ENCODE peak calls at places on chromosomes 12 and 14, in ten cellular contexts. K, V, O, P, H, Y, N, C, D and A are unnamed samples.

GRCh38 chr14:50920482-50921225 is 23.6 kb downstream of the PYGL start:
- DNase-seq in N (peak; percentile 83), H (no peak), K (no peak), C (no peak), O (peak; percentile 36), V (peak; percentile 19), Y (no peak), D (no peak), P (no peak), A (no peak)

GRCh38 chr12:19428261-19428660 is 11.0 kb upstream of the AEBP2 start:
- DNase-seq in N (peak; percentile 13), O (no peak), Y (no peak), K (no peak), H (no peak), C (no peak), D (no peak), P (no peak), V (no peak), A (no peak)

GRCh38 chr12:130608132-130608531 is 108.0 kb downstream of the RIMBP2 start:
- DNase-seq in K (no peak), V (no peak), N (no peak), C (no peak), O (no peak), H (no peak), D (no peak), Y (no peak), P (no peak), A (no peak)

GRCh38 chr12:124390442-124391116 is 95.7 kb downstream of the RFLNA start:
- DNase-seq in C (no peak), Y (no peak), P (peak; percentile 94), D (no peak), K (no peak), O (peak; percentile 73), V (no peak), H (no peak), N (peak; percentile 94), A (no peak)

GRCh38 chr12:24617471-24617870 is 331.4 kb downstream of the BCAT1 start:
- DNase-seq in V (no peak), D (no peak), Y (no peak), O (no peak), H (no peak), P (no peak), C (no peak), K (no peak), N (no peak), A (no peak)

GRCh38 chr12:71858848-71859247 is 19.3 kb downstream of the TBC1D15 start:
- DNase-seq in P (no peak), K (no peak), H (no peak), V (no peak), D (no peak), Y (no peak), C (no peak), N (no peak), O (no peak), A (no peak)

GRCh38 chr12:115885040-115885439 is 392.5 kb downstream of the MED13L start:
- DNase-seq in O (no peak), C (no peak), P (no peak), N (no peak), V (no peak), D (no peak), K (no peak), H (no peak), Y (no peak), A (no peak)

GRCh38 chr12:8996682-8997405 is 7.5 kb downstream of the KLRG1 start:
- DNase-seq in D (no peak), N (peak; percentile 49), H (no peak), Y (no peak), P (no peak), O (no peak), V (no peak), K (no peak), C (no peak), A (no peak)

GRCh38 chr12:570949-571794 is 92.1 kb downstream of the NINJ2 start:
- DNase-seq in Y (no peak), K (no peak), C (no peak), P (peak; percentile 83), D (peak; percentile 84), O (peak; percentile 63), N (peak; percentile 97), H (peak; percentile 59), V (no peak), A (no peak)

GRCh38 chr14:61003571-61003970 is 22.5 kb downstream of the SLC38A6 start:
- DNase-seq in D (no peak), P (no peak), N (peak; percentile 71), H (no peak), O (no peak), C (no peak), V (no peak), K (no peak), Y (no peak), A (no peak)

GRCh38 chr12:108907861-108908302 is 28.0 kb downstream of the DAO start:
- DNase-seq in C (no peak), V (no peak), D (no peak), K (no peak), Y (no peak), O (peak; percentile 43), N (peak; percentile 5), H (no peak), P (no peak), A (no peak)

GRCh38 chr14:36424478-36425102 is 95.4 kb downstream of the NKX2-1 start:
- DNase-seq in P (no peak), N (no peak), O (no peak), Y (no peak), K (no peak), V (peak; percentile 94), D (no peak), C (no peak), H (no peak), A (no peak)

GRCh38 chr14:106844608-106845285 is 1318.4 kb downstream of the TMEM121 start:
- DNase-seq in K (peak; percentile 72), O (no peak), N (no peak), V (peak; percentile 60), D (peak; percentile 80), P (peak; percentile 95), Y (peak; percentile 49), C (peak; percentile 77), H (no peak), A (no peak)

GRCh38 chr14:101575581-101575980 is 14.3 kb downstream of the DIO3 start:
- DNase-seq in P (no peak), Y (no peak), D (peak; percentile 21), O (no peak), K (no peak), H (no peak), V (no peak), C (no peak), N (no peak), A (no peak)

GRCh38 chr14:89365071-89365801 is 51.8 kb downstream of the FOXN3 start:
- DNase-seq in K (peak; percentile 69), N (no peak), D (no peak), H (no peak), Y (peak; percentile 57), P (no peak), V (no peak), O (no peak), C (no peak), A (peak; percentile 62)

GRCh38 chr14:28365510-28365909 is 401.1 kb upstream of the FOXG1 start:
- DNase-seq in C (no peak), N (no peak), O (no peak), H (no peak), K (no peak), D (no peak), Y (no peak), V (no peak), P (peak; percentile 5), A (no peak)

GRCh38 chr12:18479266-18479665 is 217.9 kb downstream of the PIK3C2G start:
- DNase-seq in D (no peak), H (no peak), C (no peak), K (no peak), O (no peak), N (no peak), Y (no peak), P (no peak), V (no peak), A (no peak)